ENCODE peak calls at places on chromosomes 5 and 9, in six cellular contexts. S, D, G, U, Z and I are unnamed samples.

GRCh38 chr5:16140944-16141343 is 38.6 kb downstream of the MARCHF11 start:
- DNase-seq in S (no peak), D (peak; percentile 13), U (no peak), G (no peak), Z (no peak), I (peak; percentile 73)

GRCh38 chr9:107907261-107907660 is 417.7 kb upstream of the KLF4 start:
- DNase-seq in U (no peak), Z (no peak), S (no peak), D (no peak), G (no peak), I (no peak)

GRCh38 chr5:8993031-8993430 is 552.8 kb downstream of the SEMA5A start:
- DNase-seq in Z (peak; percentile 25), D (peak; percentile 57), U (no peak), S (no peak), G (peak; percentile 34), I (peak; percentile 61)

GRCh38 chr5:157290156-157290980 is 24.4 kb downstream of the CYFIP2 start:
- DNase-seq in Z (peak; percentile 87), G (peak; percentile 65), U (no peak), D (peak; percentile 41), S (no peak), I (peak; percentile 55)

GRCh38 chr9:4781408-4781807 is 11.3 kb upstream of the RCL1 start:
- DNase-seq in D (no peak), Z (peak; percentile 29), U (no peak), S (no peak), G (peak; percentile 40), I (peak; percentile 10)

GRCh38 chr5:32651638-32652037 is 59.5 kb upstream of the NPR3 start:
- DNase-seq in G (no peak), D (no peak), S (no peak), U (no peak), Z (no peak), I (no peak)

GRCh38 chr5:113212244-113212920 is 222.4 kb downstream of the TSSK1B start:
- DNase-seq in Z (peak; percentile 29), U (no peak), D (peak; percentile 93), S (peak; percentile 68), G (peak; percentile 8), I (no peak)

GRCh38 chr5:157189223-157189622 is 8.6 kb downstream of the ITK start:
- DNase-seq in S (no peak), Z (no peak), G (no peak), D (no peak), U (no peak), I (no peak)

GRCh38 chr5:54924487-54924886 is 60.9 kb downstream of the ESM1 start:
- DNase-seq in S (no peak), D (no peak), U (no peak), G (no peak), Z (no peak), I (no peak)

GRCh38 chr5:11797132-11797531 is 107.1 kb downstream of the CTNND2 start:
- DNase-seq in Z (no peak), G (no peak), D (no peak), S (peak; percentile 42), U (no peak), I (no peak)

GRCh38 chr9:38017149-38017884 is 51.7 kb downstream of the SHB start:
- DNase-seq in Z (peak; percentile 93), G (no peak), S (peak; percentile 93), U (no peak), D (peak; percentile 75), I (peak; percentile 87)

GRCh38 chr5:160438316-160439204 is 16.9 kb downstream of the PTTG1 start:
- DNase-seq in U (peak; percentile 36), G (peak; percentile 72), D (peak; percentile 87), S (peak; percentile 78), Z (peak; percentile 62), I (peak; percentile 85)